ENCODE peak calls at places on chromosomes 11 and 22, in seven cellular contexts. One of them, this sample, is unnamed. For H3K36me3 and H3K27me3, the result is how much of the 10 kb centered on the place peaks cover.

GRCh38 chr11:98572941-98573340 is 447.8 kb upstream of the CNTN5 start:
- DNase-seq in GM23338: no peak
- DNase-seq in heart left ventricle: no peak
- DNase-seq in left ventricle myocardium inferior: no peak
- DNase-seq in fibroblast of lung: no peak
- DNase-seq in adrenal gland: no peak
- DNase-seq in neuronal stem cell: no peak
- DNase-seq in this sample: no peak

GRCh38 chr11:62732830-62733229 is 4.5 kb downstream of the TTC9C start:
- DNase-seq in fibroblast of lung: peak
- DNase-seq in GM23338: peak
- DNase-seq in adrenal gland: no peak
- DNase-seq in left ventricle myocardium inferior: no peak
- DNase-seq in heart left ventricle: no peak
- DNase-seq in neuronal stem cell: no peak
- DNase-seq in this sample: no peak

GRCh38 chr11:120248551-120249278 is 8.8 kb downstream of the POU2F3 start:
- DNase-seq in adrenal gland: no peak
- DNase-seq in fibroblast of lung: peak
- DNase-seq in GM23338: no peak
- DNase-seq in neuronal stem cell: no peak
- DNase-seq in left ventricle myocardium inferior: no peak
- DNase-seq in heart left ventricle: no peak
- DNase-seq in this sample: no peak

GRCh38 chr22:22103078-22103593 is 120.5 kb upstream of the TOP3B start:
- DNase-seq in adrenal gland: no peak
- DNase-seq in neuronal stem cell: no peak
- DNase-seq in heart left ventricle: no peak
- DNase-seq in fibroblast of lung: no peak
- DNase-seq in left ventricle myocardium inferior: no peak
- DNase-seq in GM23338: peak
- DNase-seq in this sample: no peak

GRCh38 chr22:21939392-21940319 is 13.0 kb downstream of the PPM1F start:
- DNase-seq in GM23338: no peak
- DNase-seq in left ventricle myocardium inferior: no peak
- DNase-seq in adrenal gland: peak
- DNase-seq in heart left ventricle: peak
- DNase-seq in neuronal stem cell: no peak
- DNase-seq in fibroblast of lung: no peak
- DNase-seq in this sample: no peak

GRCh38 chr11:35343033-35343598 is 76.2 kb downstream of the SLC1A2 start:
- DNase-seq in fibroblast of lung: no peak
- DNase-seq in neuronal stem cell: no peak
- DNase-seq in heart left ventricle: no peak
- DNase-seq in adrenal gland: no peak
- DNase-seq in left ventricle myocardium inferior: no peak
- DNase-seq in GM23338: no peak
- DNase-seq in this sample: no peak

GRCh38 chr22:49264696-49265095 is 563.0 kb downstream of the BRD1 start:
- DNase-seq in left ventricle myocardium inferior: no peak
- DNase-seq in GM23338: no peak
- DNase-seq in neuronal stem cell: no peak
- DNase-seq in adrenal gland: no peak
- DNase-seq in fibroblast of lung: no peak
- DNase-seq in heart left ventricle: no peak
- DNase-seq in this sample: no peak

GRCh38 chr11:75103380-75104026 is 6.8 kb upstream of the OR2AT4 start:
- DNase-seq in left ventricle myocardium inferior: no peak
- DNase-seq in GM23338: no peak
- DNase-seq in heart left ventricle: no peak
- DNase-seq in neuronal stem cell: no peak
- DNase-seq in fibroblast of lung: peak
- DNase-seq in adrenal gland: no peak
- DNase-seq in this sample: no peak

GRCh38 chr11:11464555-11464954 is 111.5 kb upstream of the CSNK2A3 start:
- DNase-seq in fibroblast of lung: no peak
- DNase-seq in heart left ventricle: no peak
- DNase-seq in neuronal stem cell: no peak
- DNase-seq in adrenal gland: no peak
- DNase-seq in GM23338: no peak
- DNase-seq in left ventricle myocardium inferior: no peak
- DNase-seq in this sample: peak

GRCh38 chr11:93784935-93785360 is 866 bp downstream of the MED17 start:
- DNase-seq in left ventricle myocardium inferior: no peak
- DNase-seq in neuronal stem cell: no peak
- DNase-seq in fibroblast of lung: peak
- DNase-seq in GM23338: peak
- DNase-seq in heart left ventricle: no peak
- DNase-seq in adrenal gland: no peak
- DNase-seq in this sample: no peak

GRCh38 chr22:22744412-22745224 is 100.2 kb downstream of the GGTLC2 start:
- DNase-seq in left ventricle myocardium inferior: no peak
- DNase-seq in adrenal gland: no peak
- DNase-seq in neuronal stem cell: no peak
- DNase-seq in heart left ventricle: no peak
- DNase-seq in GM23338: no peak
- DNase-seq in fibroblast of lung: no peak
- DNase-seq in this sample: no peak

GRCh38 chr11:119048644-119049043 is 8.4 kb downstream of the HYOU1 start:
- DNase-seq in GM23338: no peak
- DNase-seq in left ventricle myocardium inferior: no peak
- DNase-seq in neuronal stem cell: no peak
- DNase-seq in heart left ventricle: no peak
- DNase-seq in fibroblast of lung: no peak
- DNase-seq in adrenal gland: no peak
- DNase-seq in this sample: no peak

GRCh38 chr11:124583827-124584226 is 14.0 kb downstream of the OR8A1 start:
- DNase-seq in fibroblast of lung: no peak
- DNase-seq in left ventricle myocardium inferior: no peak
- DNase-seq in adrenal gland: no peak
- DNase-seq in neuronal stem cell: no peak
- DNase-seq in heart left ventricle: no peak
- DNase-seq in GM23338: no peak
- DNase-seq in this sample: no peak

GRCh38 chr11:35136311-35136710 is 2.7 kb upstream of the CD44 start:
- DNase-seq in neuronal stem cell: no peak
- DNase-seq in left ventricle myocardium inferior: no peak
- DNase-seq in fibroblast of lung: no peak
- DNase-seq in heart left ventricle: no peak
- DNase-seq in GM23338: no peak
- DNase-seq in adrenal gland: no peak
- DNase-seq in this sample: no peak

GRCh38 chr22:38315801-38316339 is 1.4 kb downstream of the CSNK1E start:
- DNase-seq in left ventricle myocardium inferior: no peak
- DNase-seq in GM23338: no peak
- DNase-seq in heart left ventricle: no peak
- DNase-seq in adrenal gland: no peak
- DNase-seq in neuronal stem cell: no peak
- DNase-seq in fibroblast of lung: peak
- DNase-seq in this sample: no peak

GRCh38 chr11:69199583-69200295 is 44.0 kb downstream of the SMIM38 start:
- DNase-seq in GM23338: no peak
- DNase-seq in neuronal stem cell: no peak
- DNase-seq in left ventricle myocardium inferior: no peak
- DNase-seq in heart left ventricle: no peak
- DNase-seq in fibroblast of lung: no peak
- DNase-seq in adrenal gland: no peak
- DNase-seq in this sample: no peak

GRCh38 chr11:43825217-43825816 is 55.3 kb upstream of the ALKBH3 start:
- DNase-seq in GM23338: peak
- DNase-seq in left ventricle myocardium inferior: no peak
- DNase-seq in fibroblast of lung: peak
- DNase-seq in adrenal gland: peak
- DNase-seq in neuronal stem cell: no peak
- DNase-seq in heart left ventricle: no peak
- DNase-seq in this sample: no peak

GRCh38 chr11:122220321-122220720 is 104.3 kb upstream of the BLID start:
- DNase-seq in heart left ventricle: no peak
- DNase-seq in GM23338: no peak
- DNase-seq in left ventricle myocardium inferior: no peak
- DNase-seq in adrenal gland: no peak
- DNase-seq in neuronal stem cell: no peak
- DNase-seq in fibroblast of lung: no peak
- DNase-seq in this sample: no peak

GRCh38 chr11:103257360-103257759 is 148.1 kb downstream of the DYNC2H1 start:
- DNase-seq in fibroblast of lung: peak
- DNase-seq in adrenal gland: no peak
- DNase-seq in neuronal stem cell: no peak
- DNase-seq in GM23338: peak
- DNase-seq in heart left ventricle: no peak
- DNase-seq in left ventricle myocardium inferior: no peak
- DNase-seq in this sample: no peak

DNA sequence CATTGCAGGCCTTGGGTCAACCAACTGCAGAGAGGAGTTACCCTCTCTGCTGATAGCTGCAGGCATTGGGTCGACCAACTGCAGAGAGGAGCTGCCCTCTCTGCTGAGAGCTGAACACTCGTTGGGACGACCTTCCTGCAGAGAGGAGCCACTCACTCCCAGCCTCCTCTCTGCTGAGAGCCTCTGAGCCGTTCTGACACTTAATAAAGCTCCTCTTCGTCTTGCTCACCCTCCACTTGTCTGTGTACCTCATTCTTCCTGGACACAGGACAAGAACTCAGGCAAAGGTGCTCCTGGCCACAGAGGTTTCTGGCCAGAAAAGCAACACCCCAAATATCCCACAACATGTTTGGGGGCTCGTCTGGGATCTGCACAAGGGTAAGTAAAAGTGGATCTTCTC is 7.5 kb upstream of the PKP3 start:
- DNase-seq in heart left ventricle: no peak
- DNase-seq in fibroblast of lung: no peak
- DNase-seq in left ventricle myocardium inferior: no peak
- DNase-seq in GM23338: no peak
- DNase-seq in neuronal stem cell: no peak
- DNase-seq in adrenal gland: no peak
- DNase-seq in this sample: no peak
- H3K36me3 ChIP-seq in heart left ventricle: under half
- H3K36me3 ChIP-seq in fibroblast of lung: under half
- H3K36me3 ChIP-seq in left ventricle myocardium inferior: under half
- H3K36me3 ChIP-seq in GM23338: under half
- H3K36me3 ChIP-seq in neuronal stem cell: under half
- H3K36me3 ChIP-seq in adrenal gland: under half
- H3K36me3 ChIP-seq in this sample: under half

GRCh38 chr11:66728760-66729385 is at the start of gene SPTBN2:
- DNase-seq in adrenal gland: peak
- DNase-seq in neuronal stem cell: no peak
- DNase-seq in heart left ventricle: no peak
- DNase-seq in fibroblast of lung: no peak
- DNase-seq in GM23338: peak
- DNase-seq in left ventricle myocardium inferior: no peak
- DNase-seq in this sample: no peak
- H3K4me3 ChIP-seq in adrenal gland: no peak
- H3K4me3 ChIP-seq in neuronal stem cell: peak
- H3K4me3 ChIP-seq in heart left ventricle: peak
- H3K4me3 ChIP-seq in fibroblast of lung: peak
- H3K4me3 ChIP-seq in GM23338: peak
- H3K4me3 ChIP-seq in left ventricle myocardium inferior: peak
- H3K4me3 ChIP-seq in this sample: peak

DNA sequence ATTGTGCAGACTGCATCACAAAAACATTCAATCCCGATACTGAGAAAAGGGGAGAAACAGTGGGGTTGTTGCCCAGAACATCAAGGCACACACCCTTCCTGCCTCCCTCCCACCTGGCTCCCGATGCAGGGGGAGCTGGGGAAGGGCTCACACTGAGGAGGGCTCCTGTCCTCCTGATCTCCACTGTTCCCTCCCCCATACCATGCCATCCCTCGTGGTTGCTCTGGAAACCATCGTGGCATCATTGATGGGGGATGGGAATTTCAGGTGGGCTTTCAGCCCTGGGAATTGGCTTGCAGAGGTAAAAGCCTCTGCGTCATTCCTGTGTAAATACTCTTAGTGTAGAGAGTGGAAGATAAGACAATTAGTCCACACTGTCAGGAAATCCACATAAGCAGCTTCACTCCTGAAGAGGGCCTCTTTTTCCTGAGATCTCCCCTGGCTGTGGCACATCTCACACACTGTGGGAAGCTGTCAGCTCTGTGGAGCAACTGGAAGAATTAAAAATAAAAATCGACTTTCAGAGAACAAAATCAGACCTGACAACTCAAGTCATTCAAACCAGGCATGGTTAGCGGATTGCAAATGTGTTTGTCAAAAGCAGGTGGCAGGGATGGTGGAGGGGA is 176.0 kb downstream of the CHST1 start:
- DNase-seq in neuronal stem cell: no peak
- DNase-seq in heart left ventricle: no peak
- DNase-seq in left ventricle myocardium inferior: no peak
- DNase-seq in adrenal gland: no peak
- DNase-seq in fibroblast of lung: no peak
- DNase-seq in GM23338: peak
- DNase-seq in this sample: no peak
- H3K27me3 ChIP-seq in neuronal stem cell: under half
- H3K27me3 ChIP-seq in heart left ventricle: under half
- H3K27me3 ChIP-seq in left ventricle myocardium inferior: half or more
- H3K27me3 ChIP-seq in adrenal gland: under half
- H3K27me3 ChIP-seq in fibroblast of lung: under half
- H3K27me3 ChIP-seq in GM23338: under half
- H3K27me3 ChIP-seq in this sample: under half

GRCh38 chr22:20106205-20106848 is 9.6 kb upstream of the RANBP1 start:
- DNase-seq in left ventricle myocardium inferior: peak
- DNase-seq in heart left ventricle: no peak
- DNase-seq in neuronal stem cell: no peak
- DNase-seq in adrenal gland: no peak
- DNase-seq in GM23338: no peak
- DNase-seq in fibroblast of lung: no peak
- DNase-seq in this sample: no peak

GRCh38 chr22:20101638-20102037 is 14.3 kb upstream of the RANBP1 start:
- DNase-seq in fibroblast of lung: no peak
- DNase-seq in left ventricle myocardium inferior: no peak
- DNase-seq in GM23338: no peak
- DNase-seq in neuronal stem cell: no peak
- DNase-seq in adrenal gland: no peak
- DNase-seq in heart left ventricle: peak
- DNase-seq in this sample: no peak

GRCh38 chr22:20105456-20106204 is 10.3 kb upstream of the RANBP1 start:
- DNase-seq in neuronal stem cell: no peak
- DNase-seq in adrenal gland: no peak
- DNase-seq in left ventricle myocardium inferior: no peak
- DNase-seq in heart left ventricle: no peak
- DNase-seq in fibroblast of lung: no peak
- DNase-seq in GM23338: no peak
- DNase-seq in this sample: no peak

GRCh38 chr22:20099099-20099711 is 16.7 kb upstream of the RANBP1 start:
- DNase-seq in heart left ventricle: peak
- DNase-seq in adrenal gland: no peak
- DNase-seq in fibroblast of lung: no peak
- DNase-seq in left ventricle myocardium inferior: no peak
- DNase-seq in neuronal stem cell: no peak
- DNase-seq in GM23338: no peak
- DNase-seq in this sample: no peak

DNA sequence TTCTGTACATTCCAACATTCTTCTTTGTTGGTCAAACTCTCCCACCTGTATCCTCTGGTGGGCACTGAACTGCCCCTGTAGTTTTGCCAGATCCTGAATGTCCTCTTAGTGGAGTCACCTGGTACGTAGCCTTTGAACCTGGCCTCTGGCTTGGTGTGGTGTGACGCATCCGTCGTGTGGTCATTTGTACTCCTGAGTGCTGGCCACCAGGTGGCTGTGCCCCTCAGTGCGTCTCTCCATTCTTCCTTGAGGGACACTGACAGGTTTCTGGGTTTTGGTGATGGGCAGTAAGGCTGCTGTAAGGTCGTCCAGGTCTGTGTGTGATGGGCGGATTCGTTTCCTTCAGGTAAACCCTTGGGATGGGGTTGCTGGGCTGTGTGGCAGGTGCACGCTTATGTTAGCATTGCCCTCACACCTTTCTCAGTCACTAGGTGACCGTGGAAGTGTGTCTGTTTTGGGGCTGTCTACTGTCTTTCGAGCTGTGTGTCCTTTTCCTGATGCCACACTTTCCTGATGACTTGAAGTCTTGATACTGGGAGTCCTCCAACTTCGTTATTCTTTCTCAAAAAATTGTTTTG is 13.6 kb upstream of the RANBP1 start:
- DNase-seq in left ventricle myocardium inferior: no peak
- DNase-seq in GM23338: peak
- DNase-seq in heart left ventricle: no peak
- DNase-seq in neuronal stem cell: no peak
- DNase-seq in adrenal gland: no peak
- DNase-seq in fibroblast of lung: no peak
- DNase-seq in this sample: no peak
- H3K36me3 ChIP-seq in left ventricle myocardium inferior: half or more
- H3K36me3 ChIP-seq in GM23338: under half
- H3K36me3 ChIP-seq in heart left ventricle: half or more
- H3K36me3 ChIP-seq in neuronal stem cell: half or more
- H3K36me3 ChIP-seq in adrenal gland: half or more
- H3K36me3 ChIP-seq in fibroblast of lung: under half
- H3K36me3 ChIP-seq in this sample: half or more